ENCODE peak calls at places on chromosomes 1 and 21, in five cellular contexts. M is omental fat pad, W is cardiac fibroblast, P is mesothelial cell of epicardium, U is GM23338. O is an unnamed sample.

GRCh38 chr1:74571493-74571800 is 59.0 kb upstream of the LRRC53 start:
- DNase-seq in W (no peak), M (no peak), P (no peak), U (no peak), O (no peak)

GRCh38 chr21:45532826-45533730 is 9.2 kb downstream of the SLC19A1 start:
- DNase-seq in P (peak), U (no peak), M (no peak), W (no peak), O (no peak)

GRCh38 chr1:239987103-239987745 is 104.5 kb upstream of the FMN2 start:
- DNase-seq in W (peak), M (peak), P (no peak), U (peak), O (no peak)

GRCh38 chr1:245016700-245017099 is 138.1 kb upstream of the KIF26B start:
- DNase-seq in U (no peak), W (no peak), P (no peak), M (no peak), O (no peak)

GRCh38 chr21:15520811-15521643 is 208.8 kb upstream of the USP25 start:
- DNase-seq in U (peak), W (peak), P (no peak), M (no peak), O (no peak)

GRCh38 chr1:192557841-192558595 is 17.6 kb upstream of the RGS1 start:
- DNase-seq in U (no peak), M (no peak), P (no peak), W (peak), O (no peak)

GRCh38 chr1:207917086-207917485 is 6.2 kb upstream of the CD34 start:
- DNase-seq in W (no peak), P (no peak), U (no peak), M (no peak), O (no peak)

GRCh38 chr21:45420623-45421041 is 15.7 kb downstream of the COL18A1 start:
- DNase-seq in U (no peak), P (no peak), M (no peak), W (no peak), O (no peak)

GRCh38 chr1:212098340-212098739 is 62.8 kb downstream of the DTL start:
- DNase-seq in W (no peak), U (peak), P (no peak), M (no peak), O (no peak)

GRCh38 chr21:32330784-32331311 is 32.2 kb downstream of the MRAP start:
- DNase-seq in U (no peak), W (no peak), M (no peak), P (no peak), O (no peak)

GRCh38 chr1:3156936-3157335 is 87.9 kb downstream of the PRDM16 start:
- DNase-seq in M (no peak), U (no peak), W (no peak), P (no peak), O (no peak)

GRCh38 chr1:91828007-91828321 is 58.0 kb downstream of the TGFBR3 start:
- DNase-seq in P (no peak), U (no peak), W (no peak), M (no peak), O (no peak)

GRCh38 chr21:45155910-45156309 is 81.5 kb downstream of the ADARB1 start:
- DNase-seq in U (no peak), M (no peak), W (no peak), P (no peak), O (no peak)

GRCh38 chr1:242030071-242030470 is 31.2 kb upstream of the MAP1LC3C start:
- DNase-seq in P (no peak), M (no peak), W (no peak), U (no peak), O (no peak)

GRCh38 chr21:43835061-43835460 is 30.0 kb upstream of the AGPAT3 start:
- DNase-seq in P (no peak), U (no peak), M (no peak), W (no peak), O (no peak)

GRCh38 chr1:157963713-157964112 is 29.7 kb upstream of the KIRREL1 start:
- DNase-seq in W (peak), U (peak), P (peak), M (peak), O (peak)

GRCh38 chr1:178579562-178579961 is 66.7 kb downstream of the TEX35 start:
- DNase-seq in P (no peak), W (no peak), M (no peak), U (no peak), O (no peak)

GRCh38 chr1:67833595-67833926 is 294 bp upstream of the GNG12 start:
- DNase-seq in P (no peak), U (no peak), W (peak), M (no peak), O (no peak)

DNA sequence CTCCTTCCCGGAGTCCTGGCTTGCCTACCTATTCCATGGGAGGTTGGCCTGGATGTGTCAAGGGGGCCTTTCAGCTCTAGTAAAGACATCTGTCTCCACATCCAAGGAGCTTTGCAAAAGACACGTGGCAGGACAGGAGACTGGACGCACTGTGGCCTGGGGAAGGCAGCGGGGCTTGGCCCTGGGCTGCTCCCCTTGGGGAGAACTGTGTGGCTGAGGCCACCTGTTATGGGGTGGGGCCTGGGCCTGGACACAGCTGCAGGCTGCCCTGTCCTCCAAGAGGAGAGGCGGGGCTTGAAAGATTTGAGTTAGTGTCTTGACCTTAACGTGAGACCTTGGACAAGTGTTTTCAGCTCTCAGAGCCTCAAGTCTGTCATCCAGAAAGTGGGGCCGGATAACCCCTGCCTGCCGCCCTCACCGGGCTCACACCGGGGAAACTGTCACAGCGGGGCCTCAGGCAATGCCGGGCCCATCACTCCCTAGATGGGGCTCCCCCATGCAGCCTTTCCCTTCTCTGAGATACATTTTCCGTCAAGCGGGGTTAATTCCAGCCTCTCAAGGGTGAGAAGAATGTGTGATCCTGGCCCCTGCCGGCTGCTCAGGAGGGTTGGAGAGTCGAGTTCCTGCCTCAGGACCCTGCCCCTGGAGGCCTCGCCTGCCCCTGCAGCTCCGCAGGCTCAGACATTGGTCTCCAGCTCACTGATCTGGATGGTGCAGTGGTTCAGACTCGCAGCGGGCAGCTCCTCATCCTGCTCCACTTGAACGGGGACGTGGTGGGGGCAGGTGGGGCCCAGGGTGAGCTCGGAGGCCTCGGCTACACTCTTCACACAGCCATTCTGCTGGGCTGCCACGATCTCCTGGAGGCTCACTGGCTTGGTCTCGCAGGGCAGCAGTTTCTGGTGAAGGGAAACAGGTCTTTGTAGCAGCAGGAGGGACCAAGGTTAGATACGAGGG is 25.6 kb downstream of the PODN start:
- DNase-seq in W (no peak), U (peak), P (no peak), M (no peak), O (no peak)
- TF ChIP-seq CTCF in W (no peak), U (peak), P (no peak), M (no peak), O (no peak)

DNA sequence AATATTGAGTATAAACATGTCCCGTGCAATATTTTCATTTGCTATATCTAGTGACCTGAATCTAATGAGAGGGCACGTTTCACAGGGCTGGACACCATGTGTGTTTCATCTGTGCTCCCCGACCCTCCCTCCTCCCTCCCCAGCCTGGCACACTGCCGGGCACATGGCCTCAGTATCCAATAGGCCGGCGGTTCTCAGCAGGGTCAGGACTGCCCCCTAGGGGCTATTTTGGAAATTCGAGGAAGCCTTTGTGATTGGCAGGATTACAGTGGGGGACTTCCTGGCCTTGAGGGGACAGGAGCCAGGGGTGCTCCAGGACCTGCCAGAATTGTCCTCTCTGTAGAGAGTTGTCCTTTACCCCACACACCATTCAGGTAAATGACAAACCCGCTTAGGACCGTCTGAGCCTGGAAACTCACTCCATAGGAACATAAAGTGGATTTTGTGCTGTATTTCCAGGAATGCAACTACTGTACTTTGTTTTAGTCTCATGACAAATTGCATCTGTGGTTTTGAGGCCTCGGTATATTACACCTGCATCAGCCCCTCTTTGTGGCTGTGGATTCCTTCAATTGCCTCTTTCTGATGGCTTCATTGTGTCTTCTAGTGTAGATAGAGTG is 109.5 kb upstream of the SIM2 start:
- DNase-seq in M (no peak), P (no peak), U (peak), W (peak), O (no peak)
- TF ChIP-seq CTCF in M (no peak), P (no peak), U (peak), W (peak), O (peak)

DNA sequence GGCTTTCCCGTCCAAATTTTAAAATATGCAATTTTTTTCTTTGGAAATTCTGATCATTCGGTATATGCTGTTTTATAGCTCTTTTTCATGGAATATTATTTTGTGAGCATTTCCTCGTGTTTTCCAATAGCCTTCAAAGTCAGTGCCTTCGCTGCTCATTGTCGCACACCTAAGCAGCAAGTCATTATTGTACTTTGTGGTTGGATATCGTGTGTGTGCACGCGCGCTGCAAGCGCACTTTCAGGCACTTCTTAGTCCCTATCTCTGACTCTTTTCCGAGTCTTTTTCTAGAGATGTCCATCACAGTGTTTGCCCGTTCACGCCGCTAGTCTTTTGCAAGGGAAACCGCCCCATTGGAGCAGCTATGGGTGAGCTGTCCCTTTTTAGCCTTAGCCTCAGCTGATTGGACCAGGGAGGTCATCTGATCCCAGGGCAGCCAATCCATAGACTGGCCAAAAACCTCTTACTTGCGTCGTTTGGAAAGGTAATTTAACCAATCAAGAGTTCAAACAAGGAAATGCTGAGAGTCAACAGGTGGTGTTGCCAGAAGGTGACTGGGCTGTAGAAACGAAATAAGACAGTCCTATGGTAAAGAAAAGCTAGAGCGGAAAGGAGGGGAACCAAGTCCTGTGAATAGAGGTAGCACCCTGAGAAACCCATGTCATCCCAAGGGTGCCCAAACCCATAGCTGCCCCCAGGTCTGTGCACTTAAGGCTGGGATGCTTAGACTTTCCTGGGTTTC is 710 bp upstream of the HYI start:
- DNase-seq in P (no peak), U (peak), M (peak), W (peak), O (no peak)
- TF ChIP-seq CTCF in P (no peak), U (no peak), M (no peak), W (peak), O (no peak)

DNA sequence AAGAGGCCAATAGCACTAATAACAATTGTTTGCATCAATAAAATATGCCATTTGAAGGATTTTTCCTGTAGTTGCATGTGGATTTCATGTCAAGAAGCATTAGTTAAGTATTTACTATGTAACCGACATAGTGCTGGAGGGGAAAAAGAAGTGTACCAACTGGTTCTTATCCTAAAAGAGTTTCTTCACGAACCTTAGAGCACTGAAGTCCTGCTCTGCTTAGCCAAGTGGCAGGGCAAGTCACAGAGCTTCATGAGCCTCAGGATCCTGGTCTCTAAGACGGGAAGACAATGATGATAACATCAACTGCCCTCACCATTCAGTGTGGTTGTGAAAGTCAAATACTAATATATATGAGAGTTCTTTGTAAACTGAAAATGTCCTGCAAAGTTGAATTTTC is 14.1 kb downstream of the KIAA0040 start:
- DNase-seq in P (no peak), W (no peak), M (no peak), U (no peak), O (no peak)
- TF ChIP-seq CTCF in P (no peak), W (no peak), M (no peak), U (no peak), O (no peak)

O was measured in natural killer cell.